ENCODE peak calls at places on chromosomes 7 and 10, in five cellular contexts. Z, H, L, Q and X are unnamed samples.

GRCh38 chr10:21403256-21404015 is 122.0 kb downstream of the SKIDA1 start:
- DNase-seq in Z (no peak), H (no peak), L (no peak), Q (no peak), X (no peak)

GRCh38 chr7:1544896-1545416 is 11.0 kb downstream of the TMEM184A start:
- DNase-seq in Z (no peak), H (no peak), L (no peak), Q (no peak), X (peak; percentile 70)

GRCh38 chr10:49352323-49352722 is 43.6 kb downstream of the DRGX start:
- DNase-seq in Z (no peak), H (no peak), L (no peak), Q (peak; percentile 91), X (no peak)

GRCh38 chr7:106283501-106283830 is 1.3 kb downstream of the NAMPT start:
- DNase-seq in Z (no peak), H (no peak), L (peak; percentile 57), Q (no peak), X (no peak)

GRCh38 chr7:1227071-1227804 is 5.4 kb upstream of the UNCX start:
- DNase-seq in Z (no peak), H (no peak), L (no peak), Q (no peak), X (no peak)

GRCh38 chr7:142441074-142441403 is 183.2 kb upstream of the PRSS58 start:
- DNase-seq in Z (no peak), H (no peak), L (no peak), Q (no peak), X (no peak)

GRCh38 chr10:47237316-47238260 is 62.4 kb upstream of the GDF10 start:
- DNase-seq in Z (no peak), H (no peak), L (no peak), Q (peak; percentile 79), X (no peak)

GRCh38 chr7:11607676-11608075 is 224.3 kb downstream of the THSD7A start:
- DNase-seq in Z (no peak), H (no peak), L (peak; percentile 10), Q (no peak), X (no peak)

GRCh38 chr7:25849361-25850184 is 302.4 kb upstream of the NFE2L3 start:
- DNase-seq in Z (no peak), H (peak; percentile 22), L (peak; percentile 97), Q (no peak), X (peak; percentile 62)

GRCh38 chr7:85006754-85007153 is 180.1 kb downstream of the SEMA3D start:
- DNase-seq in Z (no peak), H (no peak), L (no peak), Q (no peak), X (no peak)

GRCh38 chr7:55065079-55065478 is 46.3 kb downstream of the EGFR start:
- DNase-seq in Z (no peak), H (no peak), L (peak; percentile 97), Q (peak; percentile 34), X (peak; percentile 93)

GRCh38 chr7:70719120-70719519 is 412.8 kb upstream of the GALNT17 start:
- DNase-seq in Z (no peak), H (no peak), L (no peak), Q (no peak), X (no peak)

GRCh38 chr10:69730251-69731156 is 71.2 kb upstream of the COL13A1 start:
- DNase-seq in Z (no peak), H (no peak), L (peak; percentile 32), Q (no peak), X (no peak)

GRCh38 chr10:86968271-86968993 is at the start of gene ADIRF:
- DNase-seq in Z (no peak), H (peak; percentile 72), L (no peak), Q (peak; percentile 96), X (no peak)

GRCh38 chr7:123204206-123204835 is 4.6 kb upstream of the SLC13A1 start:
- DNase-seq in Z (no peak), H (no peak), L (no peak), Q (no peak), X (no peak)

GRCh38 chr10:125848371-125848770 is 25.0 kb downstream of the BCCIP start:
- DNase-seq in Z (no peak), H (no peak), L (no peak), Q (no peak), X (no peak)

GRCh38 chr10:70617798-70618568 is 15.4 kb upstream of the PRF1 start:
- DNase-seq in Z (peak; percentile 16), H (no peak), L (peak; percentile 39), Q (no peak), X (no peak)

GRCh38 chr10:30775779-30776591 is 146.4 kb upstream of the LYZL2 start:
- DNase-seq in Z (no peak), H (no peak), L (peak; percentile 81), Q (no peak), X (no peak)

GRCh38 chr7:149719050-149719899 is 54.1 kb downstream of the ZNF467 start:
- DNase-seq in Z (no peak), H (no peak), L (peak; percentile 74), Q (peak; percentile 77), X (peak; percentile 35)

GRCh38 chr10:1605999-1606940 is 131.1 kb downstream of the ADARB2 start:
- DNase-seq in Z (no peak), H (no peak), L (no peak), Q (peak; percentile 82), X (no peak)